ENCODE peak calls at places on chromosome 11, in six cellular contexts. S is CD8-positive, alpha-beta T cell; F is GM04503; A is GOT3; K is sciatic nerve; X is endothelial cell. V is an unnamed sample.

GRCh38 chr11:14643697-14644395 is at the start of gene PDE3B:
- DNase-seq in A (no peak), F (no peak), S (peak), K (peak), X (peak), V (peak)

GRCh38 chr11:37973926-37974325 is 1375.9 kb upstream of the RAG2 start:
- DNase-seq in S (no peak), A (no peak), K (no peak), X (no peak), F (no peak), V (no peak)

GRCh38 chr11:86510097-86510496 is 135.4 kb downstream of the CCDC81 start:
- DNase-seq in A (no peak), X (no peak), K (no peak), S (no peak), F (no peak), V (no peak)

GRCh38 chr11:48307760-48308386 is 1.9 kb downstream of the OR4S1 start:
- DNase-seq in K (peak), F (peak), X (peak), A (peak), S (peak), V (peak)

GRCh38 chr11:47550288-47551052 is 2.5 kb downstream of the CELF1 start:
- DNase-seq in X (no peak), F (no peak), S (no peak), A (no peak), K (no peak), V (no peak)

GRCh38 chr11:77596626-77597025 is 6.9 kb downstream of the AQP11 start:
- DNase-seq in A (no peak), K (no peak), S (no peak), X (no peak), F (peak), V (no peak)

GRCh38 chr11:134950692-134951304 is 538.8 kb upstream of the B3GAT1 start:
- DNase-seq in K (no peak), X (no peak), A (no peak), S (no peak), F (peak), V (no peak)

GRCh38 chr11:106286881-106287504 is 209.5 kb downstream of the AASDHPPT start:
- DNase-seq in X (no peak), F (no peak), A (no peak), S (no peak), K (no peak), V (no peak)

GRCh38 chr11:79418241-79418640 is 22.6 kb downstream of the TENM4 start:
- DNase-seq in S (no peak), A (no peak), K (no peak), X (no peak), F (no peak), V (no peak)

GRCh38 chr11:102184269-102184987 is 74.2 kb downstream of the YAP1 start:
- DNase-seq in S (no peak), K (no peak), F (no peak), X (no peak), A (no peak), V (no peak)

GRCh38 chr11:102974552-102975280 is 19.2 kb upstream of the MMP13 start:
- DNase-seq in K (no peak), X (no peak), F (no peak), S (no peak), A (no peak), V (no peak)

GRCh38 chr11:115391598-115391997 is 112.6 kb downstream of the CADM1 start:
- DNase-seq in X (peak), A (no peak), K (no peak), F (no peak), S (no peak), V (no peak)

GRCh38 chr11:914747-915493 is 4.3 kb upstream of the CHID1 start:
- DNase-seq in F (no peak), K (peak), X (no peak), S (no peak), A (no peak), V (no peak)

GRCh38 chr11:57648791-57649735 is 649 bp downstream of the YPEL4 start:
- DNase-seq in F (no peak), S (no peak), A (no peak), K (no peak), X (no peak), V (no peak)

GRCh38 chr11:119888119-119888518 is 159.1 kb upstream of the NECTIN1 start:
- DNase-seq in S (no peak), X (no peak), K (no peak), F (peak), A (no peak), V (no peak)

GRCh38 chr11:71992331-71992730 is 6.4 kb upstream of the IL18BP start:
- DNase-seq in F (no peak), A (no peak), X (no peak), S (no peak), K (no peak), V (no peak)

V was measured in T-helper 9 cell.